ENCODE peak calls at places on chromosome 5, in seven cellular contexts. O, R, W, B, U, E and P are unnamed samples.

GRCh38 chr5:134100283-134101011 is 14.0 kb upstream of the TCF7 start:
- DNase-seq in O (no peak), R (no peak), W (peak; percentile 41), B (peak; percentile 67), U (no peak), E (peak; percentile 41), P (no peak)

GRCh38 chr5:134466241-134467069 is 54.8 kb upstream of the CDKN2AIPNL start:
- DNase-seq in O (peak; percentile 99), R (peak; percentile 58), W (peak; percentile 99), B (peak; percentile 52), U (peak; percentile 78), E (peak; percentile 100), P (peak; percentile 95)

GRCh38 chr5:124277767-124278536 is 468.5 kb downstream of the ZNF608 start:
- DNase-seq in O (no peak), R (no peak), W (no peak), B (no peak), U (no peak), E (no peak), P (no peak)

GRCh38 chr5:180467989-180468731 is 26.0 kb upstream of the CNOT6 start:
- DNase-seq in O (no peak), R (no peak), W (no peak), B (no peak), U (peak; percentile 59), E (no peak), P (no peak)

GRCh38 chr5:72145351-72145750 is 38.1 kb downstream of the MAP1B start:
- DNase-seq in O (no peak), R (no peak), W (no peak), B (no peak), U (no peak), E (no peak), P (peak; percentile 27)

GRCh38 chr5:76209297-76209696 is 126.1 kb downstream of the SV2C start:
- DNase-seq in O (no peak), R (no peak), W (no peak), B (no peak), U (no peak), E (no peak), P (no peak)

GRCh38 chr5:100616291-100616690 is 81.1 kb downstream of the FAM174A start:
- DNase-seq in O (no peak), R (no peak), W (no peak), B (no peak), U (no peak), E (no peak), P (no peak)

GRCh38 chr5:139413963-139414362 is 10.1 kb upstream of the SPATA24 start:
- DNase-seq in O (no peak), R (no peak), W (no peak), B (no peak), U (no peak), E (no peak), P (no peak)

GRCh38 chr5:6082685-6083084 is 295.7 kb downstream of the MED10 start:
- DNase-seq in O (no peak), R (peak; percentile 56), W (no peak), B (no peak), U (no peak), E (no peak), P (no peak)

GRCh38 chr5:76298852-76299251 is 104.2 kb upstream of the IQGAP2 start:
- DNase-seq in O (no peak), R (no peak), W (no peak), B (no peak), U (no peak), E (no peak), P (no peak)

GRCh38 chr5:74587895-74588294 is 52.6 kb downstream of the ENC1 start:
- DNase-seq in O (no peak), R (no peak), W (no peak), B (no peak), U (no peak), E (no peak), P (no peak)

GRCh38 chr5:33297760-33298216 is 143.0 kb upstream of the TARS1 start:
- DNase-seq in O (no peak), R (no peak), W (no peak), B (no peak), U (no peak), E (no peak), P (peak; percentile 17)

GRCh38 chr5:154520861-154521453 is 42.9 kb upstream of the HAND1 start:
- DNase-seq in O (no peak), R (peak; percentile 44), W (peak; percentile 33), B (no peak), U (peak; percentile 81), E (no peak), P (peak; percentile 25)

GRCh38 chr5:140217299-140218026 is 42.5 kb downstream of the CYSTM1 start:
- DNase-seq in O (no peak), R (no peak), W (no peak), B (no peak), U (no peak), E (no peak), P (no peak)

GRCh38 chr5:23825196-23825595 is 317.8 kb downstream of the PRDM9 start:
- DNase-seq in O (no peak), R (no peak), W (no peak), B (no peak), U (no peak), E (no peak), P (no peak)

GRCh38 chr5:73985145-73985544 is 359.1 kb downstream of the ARHGEF28 start:
- DNase-seq in O (no peak), R (peak; percentile 46), W (peak; percentile 35), B (peak; percentile 20), U (no peak), E (no peak), P (peak; percentile 13)

GRCh38 chr5:100899675-100900074 is 3.4 kb downstream of the ST8SIA4 start:
- DNase-seq in O (no peak), R (no peak), W (no peak), B (no peak), U (no peak), E (no peak), P (no peak)

GRCh38 chr5:119353213-119353612 is 2.6 kb upstream of the TNFAIP8 start:
- DNase-seq in O (no peak), R (no peak), W (no peak), B (no peak), U (no peak), E (no peak), P (no peak)

GRCh38 chr5:168455201-168455600 is 31.1 kb upstream of the RARS1 start:
- DNase-seq in O (no peak), R (no peak), W (no peak), B (no peak), U (no peak), E (no peak), P (no peak)

GRCh38 chr5:149904977-149905376 is 39.6 kb downstream of the PDE6A start:
- DNase-seq in O (no peak), R (no peak), W (no peak), B (no peak), U (no peak), E (no peak), P (no peak)

GRCh38 chr5:57277085-57277484 is 103.2 kb downstream of the GPBP1 start:
- DNase-seq in O (no peak), R (no peak), W (no peak), B (peak; percentile 5), U (no peak), E (no peak), P (peak; percentile 40)

GRCh38 chr5:98205691-98206461 is 567.6 kb upstream of the RGMB start:
- DNase-seq in O (no peak), R (no peak), W (no peak), B (peak; percentile 72), U (no peak), E (no peak), P (no peak)

GRCh38 chr5:129963359-129963758 is 59.1 kb downstream of the CHSY3 start:
- DNase-seq in O (no peak), R (no peak), W (no peak), B (peak; percentile 93), U (peak; percentile 14), E (peak; percentile 11), P (no peak)

GRCh38 chr5:116442095-116442534 is 132.5 kb downstream of the SEMA6A start:
- DNase-seq in O (peak; percentile 46), R (peak; percentile 52), W (peak; percentile 28), B (peak; percentile 58), U (no peak), E (peak; percentile 64), P (peak; percentile 5)

GRCh38 chr5:120779674-120780073 is 315.6 kb downstream of the PRR16 start:
- DNase-seq in O (no peak), R (no peak), W (no peak), B (peak; percentile 74), U (no peak), E (no peak), P (no peak)

GRCh38 chr5:140015706-140016105 is 27.4 kb downstream of the NRG2 start:
- DNase-seq in O (no peak), R (peak; percentile 76), W (no peak), B (no peak), U (no peak), E (no peak), P (no peak)

GRCh38 chr5:57246426-57246825 is 72.6 kb downstream of the GPBP1 start:
- DNase-seq in O (no peak), R (no peak), W (no peak), B (no peak), U (no peak), E (no peak), P (no peak)

GRCh38 chr5:180495991-180496741 is 2.0 kb downstream of the CNOT6 start:
- DNase-seq in O (no peak), R (no peak), W (no peak), B (no peak), U (no peak), E (no peak), P (no peak)

GRCh38 chr5:173430394-173430793 is 102.2 kb upstream of the STC2 start:
- DNase-seq in O (no peak), R (no peak), W (no peak), B (no peak), U (no peak), E (no peak), P (no peak)

GRCh38 chr5:132455614-132456115 is 34.9 kb downstream of the IRF1 start:
- DNase-seq in O (no peak), R (no peak), W (no peak), B (no peak), U (no peak), E (no peak), P (no peak)
- H3K4me3 ChIP-seq in O (no peak overlapping the region), R (no peak overlapping the region), W (no peak overlapping the region), B (no peak overlapping the region), U (no peak overlapping the region), E (no peak overlapping the region), P (no peak overlapping the region)

DNA sequence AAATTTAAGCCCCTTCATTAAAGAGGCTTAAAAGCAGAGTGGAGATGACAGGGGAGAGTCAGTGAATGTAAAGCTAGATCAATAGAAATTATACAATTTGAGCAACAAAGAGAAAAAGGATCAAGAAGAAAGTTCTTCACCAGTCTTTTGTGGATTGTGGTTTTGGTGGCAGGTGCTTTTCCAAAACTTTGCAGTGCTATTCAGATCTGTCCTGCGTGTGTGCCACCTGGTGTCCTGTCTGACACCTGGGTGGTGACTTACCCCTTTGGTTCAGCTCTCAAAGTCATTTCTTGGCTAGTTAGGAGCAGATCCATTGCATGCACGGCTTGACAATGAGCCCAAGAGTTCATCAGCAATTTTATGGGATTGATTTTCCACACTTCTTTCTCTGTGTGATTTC is 69.4 kb downstream of the SREK1 start:
- DNase-seq in O (no peak), R (no peak), W (no peak), B (no peak), U (no peak), E (no peak), P (no peak)
- TF ChIP-seq CTCF in O (no peak), R (no peak), W (no peak), B (no peak), U (no peak), E (no peak), P (no peak)

GRCh38 chr5:3995954-3996619 is 400.5 kb downstream of the IRX1 start:
- DNase-seq in O (no peak), R (no peak), W (no peak), B (no peak), U (no peak), E (no peak), P (no peak)
- H3K9me3 ChIP-seq in O (peaks cover 11% of the 10 kb centered on the region), R (no peaks in the 10 kb centered on the region), W (no peaks in the 10 kb centered on the region), B (peaks cover 6% of the 10 kb centered on the region), U (no peaks in the 10 kb centered on the region), E (no peaks in the 10 kb centered on the region), P (peaks cover 23% of the 10 kb centered on the region)

GRCh38 chr5:37662789-37663475 is 176.9 kb downstream of the GDNF start:
- DNase-seq in O (no peak), R (no peak), W (no peak), B (no peak), U (no peak), E (no peak), P (peak; percentile 44)
- H3K4me3 ChIP-seq in O (no peak overlapping the region), R (no peak overlapping the region), W (no peak overlapping the region), B (no peak overlapping the region), U (no peak overlapping the region), E (no peak overlapping the region), P (no peak overlapping the region)